ENCODE peak calls at places on chromosomes 1 and 21, in six cellular contexts. W is testis, Y is uterus, Q is right lobe of liver, T is heart right ventricle, P is endodermal cell. V is an unnamed sample.

GRCh38 chr21:21165063-21165645 is 166.9 kb downstream of the NCAM2 start:
- DNase-seq in Y (no peak), W (no peak), T (peak; percentile 17), Q (no peak), P (no peak), V (no peak)

GRCh38 chr1:27137022-27137542 is 17.8 kb downstream of the SLC9A1 start:
- DNase-seq in W (no peak), P (peak; percentile 62), Y (no peak), Q (peak; percentile 69), T (peak; percentile 44), V (no peak)

GRCh38 chr1:92356956-92357355 is 58.1 kb downstream of the RPAP2 start:
- DNase-seq in W (no peak), Q (no peak), Y (no peak), P (no peak), T (no peak), V (no peak)

GRCh38 chr1:41483960-41484844 is at the start of gene EDN2:
- DNase-seq in P (peak; percentile 89), Q (peak; percentile 87), T (peak; percentile 54), Y (no peak), W (peak; percentile 29), V (peak; percentile 66)

GRCh38 chr1:202126426-202126825 is 3.7 kb downstream of the GPR37L1 start:
- DNase-seq in Q (no peak), T (no peak), P (no peak), Y (no peak), W (no peak), V (no peak)

GRCh38 chr21:42997053-42997452 is 22.7 kb downstream of the PKNOX1 start:
- DNase-seq in W (peak; percentile 72), T (peak; percentile 32), P (no peak), Y (peak; percentile 78), Q (no peak), V (no peak)

GRCh38 chr1:119472463-119473175 is 34.4 kb upstream of the HSD3B1 start:
- DNase-seq in P (no peak), Y (no peak), W (no peak), T (no peak), Q (no peak), V (no peak)

GRCh38 chr21:44585892-44586291 is 5.5 kb upstream of the KRTAP10-5 start:
- DNase-seq in P (no peak), Q (no peak), T (no peak), W (no peak), Y (no peak), V (no peak)

GRCh38 chr1:162276493-162276892 is 100.2 kb downstream of the SPATA46 start:
- DNase-seq in P (no peak), T (no peak), Q (no peak), W (no peak), Y (no peak), V (no peak)

DNA sequence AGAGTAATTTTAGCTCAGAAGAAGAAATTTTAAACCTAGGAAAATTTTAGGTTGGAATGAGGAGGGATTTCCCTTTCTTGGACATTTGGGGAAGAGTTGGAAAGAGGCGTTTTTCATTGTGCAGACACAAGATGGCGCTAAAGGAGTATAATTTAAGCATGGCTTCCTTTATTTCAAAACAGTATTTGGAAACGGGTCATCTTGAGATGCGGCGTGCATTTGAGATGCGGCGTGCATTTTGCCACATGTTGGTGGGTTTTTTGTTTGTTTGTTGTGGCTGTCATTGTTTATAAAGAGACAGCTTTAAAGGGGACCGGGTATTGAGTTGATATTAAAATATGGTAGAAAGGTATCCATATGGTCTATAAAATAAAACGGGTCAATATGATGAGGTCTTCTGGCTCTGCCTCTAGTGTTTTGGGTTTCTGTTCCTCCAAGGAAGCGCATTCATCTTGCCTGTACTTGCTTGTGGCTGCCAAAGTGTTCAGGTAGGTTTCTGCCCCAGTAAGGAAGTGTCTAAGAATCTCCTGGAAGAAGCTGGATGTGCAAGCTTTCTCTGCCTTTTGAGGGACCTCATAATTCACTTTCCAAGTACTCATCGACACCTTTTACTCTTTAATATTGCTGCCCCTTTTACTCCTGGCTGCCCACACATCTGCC is 210.3 kb downstream of the SLC35F3 start:
- DNase-seq in Y (peak; percentile 28), W (peak; percentile 53), T (peak; percentile 26), P (peak; percentile 60), Q (no peak), V (peak; percentile 52)
- TF ChIP-seq CTCF in Y (peak; percentile 49), W (peak; percentile 54), T (peak; percentile 78), P (peak; percentile 86), Q (peak; percentile 70), V (peak; percentile 74)

GRCh38 chr1:16013220-16013907 is 4.5 kb downstream of the HSPB7 start:
- DNase-seq in P (peak; percentile 94), Q (peak; percentile 55), T (peak; percentile 81), Y (peak; percentile 91), W (peak; percentile 59), V (no peak)
- H3K4me3 ChIP-seq in P (peak overlapping the region; percentile 56), Q (peak overlapping the region; percentile 29), T (peak overlapping the region; percentile 48), Y (peak overlapping the region; percentile 36), W (peak overlapping the region; percentile 34), V (no peak overlapping the region)

GRCh38 chr1:166844791-166845190 is 5.5 kb downstream of the POGK start:
- DNase-seq in W (no peak), Q (no peak), T (no peak), Y (no peak), P (no peak), V (no peak)
- H3K27ac ChIP-seq in W (peak overlapping the region; percentile 79), Q (no peak overlapping the region), T (peak overlapping the region; percentile 75), Y (peak overlapping the region; percentile 40), P (no peak overlapping the region), V (no peak overlapping the region)

DNA sequence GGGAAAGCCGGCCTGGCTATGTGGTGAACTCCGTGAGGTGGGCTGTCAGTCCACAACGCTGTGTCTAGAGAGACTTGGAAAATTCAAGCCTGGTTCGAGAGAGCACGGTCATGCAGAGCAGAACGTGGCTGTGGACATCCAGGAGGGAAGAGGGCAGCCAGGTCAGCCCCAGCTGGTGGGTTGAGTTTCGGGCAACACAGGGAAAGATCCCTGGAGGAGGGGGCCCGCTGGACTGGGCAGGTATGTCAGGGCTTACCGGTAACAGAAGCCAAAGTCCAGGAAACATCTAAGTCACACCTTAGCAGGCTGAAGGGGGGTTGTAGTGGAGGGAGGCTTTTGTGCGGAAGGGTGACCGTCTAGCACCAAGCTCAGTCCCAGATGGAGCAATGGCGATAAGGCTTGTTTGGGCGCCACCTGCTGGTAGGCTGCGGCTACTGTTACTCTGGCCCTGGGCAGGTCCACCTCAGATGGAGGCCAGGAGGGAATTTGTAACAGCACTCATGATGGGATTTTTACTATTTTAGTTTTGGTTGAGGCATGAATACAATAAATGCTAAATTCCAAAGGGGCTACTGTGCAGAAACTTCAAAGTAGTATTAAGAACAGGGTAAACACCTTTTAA is 143.3 kb upstream of the ZNF644 start:
- DNase-seq in P (peak; percentile 98), Y (peak; percentile 69), W (peak; percentile 89), Q (peak; percentile 81), T (peak; percentile 66), V (peak; percentile 85)
- TF ChIP-seq CTCF in P (peak; percentile 99), Y (peak; percentile 80), W (peak; percentile 92), Q (peak; percentile 99), T (peak; percentile 87), V (peak; percentile 96)

DNA sequence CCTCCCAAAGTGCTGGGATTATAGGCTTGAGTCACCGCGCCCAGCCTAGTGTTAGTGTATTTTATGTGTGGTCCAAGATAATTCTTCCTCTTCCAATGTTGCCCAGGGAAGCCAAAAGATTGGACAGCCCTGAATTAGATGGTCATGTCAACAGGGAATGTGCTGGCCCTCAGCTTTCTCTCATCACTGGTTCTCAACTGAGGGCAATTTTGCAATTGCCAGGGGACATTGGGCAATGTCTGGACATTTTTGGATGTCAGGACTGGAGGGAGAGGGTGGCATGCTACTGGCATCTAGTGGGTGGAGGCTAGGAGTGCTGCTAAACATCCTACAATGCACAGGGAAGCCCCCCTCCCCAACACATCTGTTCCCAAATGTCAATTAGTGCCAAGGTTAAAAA is 95.0 kb downstream of the LAMC2 start:
- DNase-seq in P (no peak), Y (peak; percentile 44), T (no peak), W (no peak), Q (no peak), V (no peak)
- H3K4me3 ChIP-seq in P (no peak overlapping the region), Y (no peak overlapping the region), T (no peak overlapping the region), W (no peak overlapping the region), Q (no peak overlapping the region), V (no peak overlapping the region)

V was measured in WERI-Rb-1.